ENCODE peak calls at places on chromosomes 6 and 20, in five cellular contexts. A is osteocyte; M is stimulated activated CD4-positive, alpha-beta T cell treated with anti-CD3 and anti-CD28 coated beads, Interleukin-2, amount 100 ng/mL, for 48 hours; C is right lobe of liver; X is GM23338. K is an unnamed sample.

GRCh38 chr6:91387290-91388062 is 800.6 kb upstream of the MAP3K7 start:
- DNase-seq in C (no peak), X (peak), M (no peak), A (no peak), K (no peak)

GRCh38 chr6:112096901-112097300 is 9.5 kb downstream of the FAM229B start:
- DNase-seq in M (no peak), X (no peak), C (no peak), A (no peak), K (no peak)

GRCh38 chr6:6823030-6823429 is 234.5 kb downstream of the LY86 start:
- DNase-seq in C (no peak), A (no peak), X (no peak), M (no peak), K (no peak)

GRCh38 chr6:129567374-129567773 is 142.6 kb downstream of the ARHGAP18 start:
- DNase-seq in M (peak), C (no peak), X (peak), A (no peak), K (no peak)

GRCh38 chr6:128511518-128511917 is 8.9 kb downstream of the PTPRK start:
- DNase-seq in X (no peak), M (no peak), C (no peak), A (no peak), K (no peak)

GRCh38 chr6:45590751-45591184 is 213.0 kb upstream of the SUPT3H start:
- DNase-seq in X (no peak), A (no peak), M (no peak), C (no peak), K (no peak)

GRCh38 chr6:107033136-107033535 is 5.1 kb downstream of the MTRES1 start:
- DNase-seq in C (no peak), M (no peak), X (no peak), A (no peak), K (no peak)

GRCh38 chr6:56334937-56335336 is 87.6 kb upstream of the COL21A1 start:
- DNase-seq in X (no peak), M (no peak), A (no peak), C (no peak), K (no peak)

GRCh38 chr6:3750324-3751018 is 1.0 kb downstream of the PXDC1 start:
- DNase-seq in C (peak), X (peak), A (peak), M (no peak), K (peak)

GRCh38 chr6:40359808-40360207 is 227.4 kb downstream of the LRFN2 start:
- DNase-seq in A (no peak), C (no peak), M (no peak), X (peak), K (no peak)

GRCh38 chr6:27924179-27924578 is 12.0 kb upstream of the OR2B2 start:
- DNase-seq in C (no peak), X (no peak), A (no peak), M (no peak), K (no peak)

GRCh38 chr6:83231146-83231545 is 38.0 kb downstream of the RWDD2A start:
- DNase-seq in C (no peak), A (no peak), M (no peak), X (no peak), K (no peak)

GRCh38 chr20:34089655-34090324 is 22.3 kb downstream of the EIF2S2 start:
- DNase-seq in C (no peak), M (no peak), A (no peak), X (no peak), K (no peak)